ENCODE peak calls at places on chromosome 4, in four cellular contexts. V is NCI-H1105, K is gastrocnemius medialis, B is fibroblast of lung. J is an unnamed sample.

GRCh38 chr4:113893546-113893945 is 85.9 kb downstream of the ARSJ start:
- DNase-seq in K (no peak), V (no peak), B (peak), J (no peak)

GRCh38 chr4:124694306-124694705 is 18.2 kb downstream of the ANKRD50 start:
- DNase-seq in B (no peak), K (no peak), V (no peak), J (no peak)

GRCh38 chr4:165398570-165398969 is 19.8 kb downstream of the CPE start:
- DNase-seq in V (peak), K (no peak), B (peak), J (peak)

GRCh38 chr4:170027181-170027829 is 1.1 kb upstream of the MFAP3L start:
- DNase-seq in K (peak), V (peak), B (peak), J (peak)

GRCh38 chr4:165106518-165106917 is 6.1 kb downstream of the TMEM192 start:
- DNase-seq in B (no peak), K (no peak), V (no peak), J (no peak)

GRCh38 chr4:149344436-149344835 is 471.2 kb downstream of the IQCM start:
- DNase-seq in V (no peak), B (peak), K (no peak), J (no peak)

GRCh38 chr4:169270156-169270809 is 473 bp downstream of the SH3RF1 start:
- DNase-seq in V (peak), K (peak), B (peak), J (peak)

GRCh38 chr4:100190643-100191600 is 654 bp upstream of the DDIT4L start:
- DNase-seq in K (peak), V (peak), B (peak), J (peak)

GRCh38 chr4:141995051-141995450 is 358.7 kb downstream of the IL15 start:
- DNase-seq in K (no peak), V (no peak), B (no peak), J (no peak)

GRCh38 chr4:38867478-38868054 is at the start of gene FAM114A1:
- DNase-seq in K (peak), B (peak), V (peak), J (peak)

GRCh38 chr4:119721878-119722277 is 93.3 kb upstream of the PDE5A start:
- DNase-seq in V (no peak), B (no peak), K (no peak), J (no peak)

GRCh38 chr4:7725951-7726350 is 213.7 kb downstream of the AFAP1 start:
- DNase-seq in V (no peak), B (peak), K (no peak), J (no peak)

GRCh38 chr4:16122784-16123183 is 39.0 kb upstream of the PROM1 start:
- DNase-seq in K (no peak), V (no peak), B (no peak), J (no peak)

GRCh38 chr4:122700178-122700725 is 32.3 kb upstream of the BBS12 start:
- DNase-seq in B (peak), K (peak), V (no peak), J (peak)

GRCh38 chr4:56261027-56261426 is 126.3 kb downstream of the AASDH start:
- DNase-seq in K (no peak), B (no peak), V (no peak), J (no peak)

GRCh38 chr4:38128478-38129451 is 168.6 kb downstream of the PTTG2 start:
- DNase-seq in K (no peak), V (no peak), B (peak), J (no peak)

GRCh38 chr4:7803992-7804758 is 135.5 kb downstream of the AFAP1 start:
- DNase-seq in B (peak), K (peak), V (peak), J (no peak)

GRCh38 chr4:13544556-13545393 is 467 bp upstream of the NKX3-2 start:
- DNase-seq in V (peak), B (peak), K (no peak), J (peak)

GRCh38 chr4:71235321-71236206 is 103.3 kb upstream of the SLC4A4 start:
- DNase-seq in B (peak), V (no peak), K (peak), J (no peak)

GRCh38 chr4:80781436-80781835 is 249.1 kb upstream of the BMP3 start:
- DNase-seq in K (no peak), V (no peak), B (no peak), J (no peak)

GRCh38 chr4:121072080-121072835 is at the start of gene NDNF:
- DNase-seq in K (no peak), B (peak), V (no peak), J (no peak)

GRCh38 chr4:82583897-82584604 is 22.3 kb upstream of the TMEM150C start:
- DNase-seq in V (no peak), B (peak), K (no peak), J (no peak)

GRCh38 chr4:56656346-56656643 is 24.8 kb downstream of the HOPX start:
- DNase-seq in B (peak), V (no peak), K (peak), J (no peak)

GRCh38 chr4:150570862-150571261 is 11.1 kb upstream of the MAB21L2 start:
- DNase-seq in B (no peak), V (no peak), K (no peak), J (peak)

GRCh38 chr4:162959056-162959455 is 207.6 kb downstream of the NAF1 start:
- DNase-seq in V (no peak), B (no peak), K (no peak), J (peak)

GRCh38 chr4:152983221-152983620 is 47.1 kb downstream of the FHDC1 start:
- DNase-seq in K (no peak), B (no peak), V (no peak), J (no peak)

GRCh38 chr4:120228086-120228485 is 161.4 kb upstream of the MAD2L1 start:
- DNase-seq in K (no peak), B (peak), V (no peak), J (no peak)

GRCh38 chr4:168486961-168487820 is 6.9 kb upstream of the DDX60L start:
- DNase-seq in B (peak), K (no peak), V (no peak), J (no peak)

GRCh38 chr4:86011117-86011516 is 348.7 kb downstream of the MAPK10 start:
- DNase-seq in V (no peak), K (peak), B (peak), J (no peak)

GRCh38 chr4:82201805-82202636 is 171.8 kb downstream of the HNRNPD start:
- DNase-seq in K (no peak), B (peak), V (peak), J (peak)

GRCh38 chr4:41757521-41758156 is 9.1 kb upstream of the PHOX2B start:
- DNase-seq in B (no peak), V (no peak), K (no peak), J (no peak)

GRCh38 chr4:124913237-124913636 is 200.7 kb upstream of the ANKRD50 start:
- DNase-seq in K (no peak), B (no peak), V (no peak), J (no peak)

J was measured in NCI-H510A.